ENCODE peak calls at places on chromosomes 3 and 15, in four cellular contexts. One of them, this sample, is unnamed.
A peak's percentile ranks its signal among the peaks of the same experiment; 100 is the strongest.

GRCh38 chr15:67927501-67928156 is 87.8 kb upstream of the RNU6-1 start:
- DNase-seq in OCI-LY7: no peak
- DNase-seq in Peyer's patch: peak; percentile 20
- DNase-seq in body of pancreas: peak; percentile 73
- DNase-seq in this sample: no peak

GRCh38 chr3:69671082-69671952 is 67.9 kb upstream of the MITF start:
- DNase-seq in OCI-LY7: peak; percentile 27
- DNase-seq in Peyer's patch: no peak
- DNase-seq in body of pancreas: peak; percentile 16
- DNase-seq in this sample: no peak

GRCh38 chr15:80798911-80799310 is 19.7 kb downstream of the CEMIP start:
- DNase-seq in OCI-LY7: no peak
- DNase-seq in Peyer's patch: no peak
- DNase-seq in body of pancreas: no peak
- DNase-seq in this sample: no peak

GRCh38 chr15:78422571-78423340 is 15.3 kb upstream of the IREB2 start:
- DNase-seq in OCI-LY7: peak; percentile 63
- DNase-seq in Peyer's patch: peak; percentile 44
- DNase-seq in body of pancreas: peak; percentile 65
- DNase-seq in this sample: peak; percentile 40

GRCh38 chr3:178392553-178392952 is 143.7 kb upstream of the KCNMB2 start:
- DNase-seq in OCI-LY7: no peak
- DNase-seq in Peyer's patch: no peak
- DNase-seq in body of pancreas: no peak
- DNase-seq in this sample: no peak

GRCh38 chr3:131388400-131388799 is 6.8 kb downstream of the NUDT16 start:
- DNase-seq in OCI-LY7: no peak
- DNase-seq in Peyer's patch: no peak
- DNase-seq in body of pancreas: no peak
- DNase-seq in this sample: no peak

GRCh38 chr3:18438586-18438985 is 13.4 kb upstream of the SATB1 start:
- DNase-seq in OCI-LY7: peak; percentile 33
- DNase-seq in Peyer's patch: peak; percentile 64
- DNase-seq in body of pancreas: no peak
- DNase-seq in this sample: peak; percentile 57

GRCh38 chr15:57146394-57147140 is 228.1 kb downstream of the TCF12 start:
- DNase-seq in OCI-LY7: peak; percentile 53
- DNase-seq in Peyer's patch: no peak
- DNase-seq in body of pancreas: no peak
- DNase-seq in this sample: no peak

GRCh38 chr3:100268986-100269385 is 8.2 kb downstream of the TBC1D23 start:
- DNase-seq in OCI-LY7: no peak
- DNase-seq in Peyer's patch: no peak
- DNase-seq in body of pancreas: no peak
- DNase-seq in this sample: no peak

GRCh38 chr3:195522254-195523023 is 20.7 kb downstream of the PPP1R2 start:
- DNase-seq in OCI-LY7: peak; percentile 60
- DNase-seq in Peyer's patch: no peak
- DNase-seq in body of pancreas: no peak
- DNase-seq in this sample: peak; percentile 57

GRCh38 chr3:164096352-164096751 is 981.9 kb downstream of the SI start:
- DNase-seq in OCI-LY7: no peak
- DNase-seq in Peyer's patch: no peak
- DNase-seq in body of pancreas: no peak
- DNase-seq in this sample: no peak

GRCh38 chr3:179563298-179563934 is 690 bp downstream of the ACTL6A start:
- DNase-seq in OCI-LY7: peak; percentile 81
- DNase-seq in Peyer's patch: peak; percentile 69
- DNase-seq in body of pancreas: peak; percentile 64
- DNase-seq in this sample: peak; percentile 54

GRCh38 chr3:127672429-127673190 is at the start of gene ABTB1:
- DNase-seq in OCI-LY7: peak; percentile 90
- DNase-seq in Peyer's patch: peak; percentile 91
- DNase-seq in body of pancreas: peak; percentile 90
- DNase-seq in this sample: peak; percentile 91

GRCh38 chr3:140187028-140187427 is 252.0 kb downstream of the CLSTN2 start:
- DNase-seq in OCI-LY7: no peak
- DNase-seq in Peyer's patch: no peak
- DNase-seq in body of pancreas: no peak
- DNase-seq in this sample: no peak

GRCh38 chr15:26126819-26127387 is 263.8 kb upstream of the ATP10A start:
- DNase-seq in OCI-LY7: no peak
- DNase-seq in Peyer's patch: no peak
- DNase-seq in body of pancreas: no peak
- DNase-seq in this sample: no peak

GRCh38 chr3:126850370-126851085 is 132.4 kb upstream of the PLXNA1 start:
- DNase-seq in OCI-LY7: no peak
- DNase-seq in Peyer's patch: no peak
- DNase-seq in body of pancreas: peak; percentile 46
- DNase-seq in this sample: no peak

GRCh38 chr15:83210619-83211018 is 3.0 kb upstream of the HDGFL3 start:
- DNase-seq in OCI-LY7: no peak
- DNase-seq in Peyer's patch: no peak
- DNase-seq in body of pancreas: peak; percentile 55
- DNase-seq in this sample: no peak

GRCh38 chr3:148074916-148075315 is 622.8 kb upstream of the AGTR1 start:
- DNase-seq in OCI-LY7: no peak
- DNase-seq in Peyer's patch: no peak
- DNase-seq in body of pancreas: no peak
- DNase-seq in this sample: no peak

GRCh38 chr3:101963902-101964362 is 114.6 kb downstream of the NFKBIZ start:
- DNase-seq in OCI-LY7: no peak
- DNase-seq in Peyer's patch: no peak
- DNase-seq in body of pancreas: no peak
- DNase-seq in this sample: peak; percentile 41

GRCh38 chr3:71512000-71512399 is 71.5 kb downstream of the FOXP1 start:
- DNase-seq in OCI-LY7: peak; percentile 77
- DNase-seq in Peyer's patch: peak; percentile 49
- DNase-seq in body of pancreas: no peak
- DNase-seq in this sample: peak; percentile 71

GRCh38 chr15:31160297-31160696 is 58.8 kb upstream of the TRPM1 start:
- DNase-seq in OCI-LY7: no peak
- DNase-seq in Peyer's patch: no peak
- DNase-seq in body of pancreas: no peak
- DNase-seq in this sample: no peak

GRCh38 chr15:31308185-31308639 is 18.4 kb upstream of the KLF13 start:
- DNase-seq in OCI-LY7: peak; percentile 87
- DNase-seq in Peyer's patch: no peak
- DNase-seq in body of pancreas: no peak
- DNase-seq in this sample: no peak

GRCh38 chr3:48623851-48624547 is 2.4 kb upstream of the TMEM89 start:
- DNase-seq in OCI-LY7: peak; percentile 37
- DNase-seq in Peyer's patch: no peak
- DNase-seq in body of pancreas: no peak
- DNase-seq in this sample: peak; percentile 27

GRCh38 chr3:129824926-129825541 is 68.5 kb downstream of the TMCC1 start:
- DNase-seq in OCI-LY7: peak; percentile 78
- DNase-seq in Peyer's patch: no peak
- DNase-seq in body of pancreas: peak; percentile 39
- DNase-seq in this sample: peak; percentile 52

GRCh38 chr3:31767920-31768319 is 213.1 kb downstream of the OSBPL10 start:
- DNase-seq in OCI-LY7: no peak
- DNase-seq in Peyer's patch: no peak
- DNase-seq in body of pancreas: no peak
- DNase-seq in this sample: no peak

GRCh38 chr3:196138464-196138863 is 56.6 kb upstream of the TFRC start:
- DNase-seq in OCI-LY7: no peak
- DNase-seq in Peyer's patch: no peak
- DNase-seq in body of pancreas: no peak
- DNase-seq in this sample: no peak

GRCh38 chr15:92636950-92637481 is 18.6 kb downstream of the FAM174B start:
- DNase-seq in OCI-LY7: no peak
- DNase-seq in Peyer's patch: peak; percentile 13
- DNase-seq in body of pancreas: peak; percentile 97
- DNase-seq in this sample: no peak

GRCh38 chr15:68277131-68277604 is 377 bp upstream of the FEM1B start:
- DNase-seq in OCI-LY7: no peak
- DNase-seq in Peyer's patch: no peak
- DNase-seq in body of pancreas: peak; percentile 26
- DNase-seq in this sample: no peak

GRCh38 chr3:53807117-53807521 is 39.1 kb downstream of the CHDH start:
- DNase-seq in OCI-LY7: no peak
- DNase-seq in Peyer's patch: no peak
- DNase-seq in body of pancreas: no peak
- DNase-seq in this sample: no peak

GRCh38 chr3:83523470-83524073 is 1435.2 kb upstream of the CADM2 start:
- DNase-seq in OCI-LY7: peak; percentile 57
- DNase-seq in Peyer's patch: no peak
- DNase-seq in body of pancreas: peak; percentile 51
- DNase-seq in this sample: no peak

GRCh38 chr15:85381850-85382751 is 1.7 kb downstream of the AKAP13 start:
- DNase-seq in OCI-LY7: peak; percentile 59
- DNase-seq in Peyer's patch: no peak
- DNase-seq in body of pancreas: no peak
- DNase-seq in this sample: no peak

GRCh38 chr15:61032600-61033286 is 196.4 kb downstream of the RORA start:
- DNase-seq in OCI-LY7: no peak
- DNase-seq in Peyer's patch: no peak
- DNase-seq in body of pancreas: no peak
- DNase-seq in this sample: no peak

GRCh38 chr3:160704006-160704405 is 27.0 kb downstream of the ARL14 start:
- DNase-seq in OCI-LY7: no peak
- DNase-seq in Peyer's patch: no peak
- DNase-seq in body of pancreas: no peak
- DNase-seq in this sample: no peak

GRCh38 chr3:108119398-108120109 is 28.7 kb upstream of the CD47 start:
- DNase-seq in OCI-LY7: no peak
- DNase-seq in Peyer's patch: no peak
- DNase-seq in body of pancreas: no peak
- DNase-seq in this sample: no peak

GRCh38 chr15:101560722-101561583 is 71.4 kb upstream of the PCSK6 start:
- DNase-seq in OCI-LY7: no peak
- DNase-seq in Peyer's patch: no peak
- DNase-seq in body of pancreas: no peak
- DNase-seq in this sample: no peak

GRCh38 chr15:36428102-36428845 is 151.2 kb upstream of the CDIN1 start:
- DNase-seq in OCI-LY7: no peak
- DNase-seq in Peyer's patch: no peak
- DNase-seq in body of pancreas: no peak
- DNase-seq in this sample: no peak

GRCh38 chr15:36430280-36430679 is 149.1 kb upstream of the CDIN1 start:
- DNase-seq in OCI-LY7: no peak
- DNase-seq in Peyer's patch: no peak
- DNase-seq in body of pancreas: no peak
- DNase-seq in this sample: no peak

GRCh38 chr15:36430721-36431265 is 148.6 kb upstream of the CDIN1 start:
- DNase-seq in OCI-LY7: no peak
- DNase-seq in Peyer's patch: no peak
- DNase-seq in body of pancreas: no peak
- DNase-seq in this sample: no peak

GRCh38 chr15:36432162-36432561 is 147.3 kb upstream of the CDIN1 start:
- DNase-seq in OCI-LY7: no peak
- DNase-seq in Peyer's patch: no peak
- DNase-seq in body of pancreas: no peak
- DNase-seq in this sample: no peak

DNA sequence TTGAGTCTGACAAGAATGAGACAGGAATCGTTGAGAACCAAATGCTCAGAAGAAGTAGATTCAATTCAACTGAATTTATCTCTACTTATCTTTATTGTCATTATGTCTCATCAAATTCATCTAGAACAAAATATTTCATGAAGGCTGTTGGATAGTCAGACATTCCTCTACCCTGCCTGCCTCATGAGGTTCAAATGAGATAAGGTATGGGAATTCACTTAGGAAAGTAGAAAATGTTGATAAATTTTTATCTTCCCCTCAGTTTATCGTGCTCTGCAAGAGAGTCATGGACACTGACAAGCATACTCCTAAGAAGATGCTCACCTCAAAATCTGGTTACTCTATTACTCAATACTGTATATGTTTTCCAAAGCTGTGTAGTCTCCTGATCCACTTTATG is 149.7 kb upstream of the CDIN1 start:
- DNase-seq in OCI-LY7: no peak
- DNase-seq in Peyer's patch: no peak
- DNase-seq in body of pancreas: no peak
- DNase-seq in this sample: no peak
- H3K4me1 ChIP-seq in OCI-LY7: no peaks in the 10 kb centered on the region
- H3K4me1 ChIP-seq in Peyer's patch: no peaks in the 10 kb centered on the region
- H3K4me1 ChIP-seq in body of pancreas: no peaks in the 10 kb centered on the region
- H3K4me1 ChIP-seq in this sample: no peaks in the 10 kb centered on the region

DNA sequence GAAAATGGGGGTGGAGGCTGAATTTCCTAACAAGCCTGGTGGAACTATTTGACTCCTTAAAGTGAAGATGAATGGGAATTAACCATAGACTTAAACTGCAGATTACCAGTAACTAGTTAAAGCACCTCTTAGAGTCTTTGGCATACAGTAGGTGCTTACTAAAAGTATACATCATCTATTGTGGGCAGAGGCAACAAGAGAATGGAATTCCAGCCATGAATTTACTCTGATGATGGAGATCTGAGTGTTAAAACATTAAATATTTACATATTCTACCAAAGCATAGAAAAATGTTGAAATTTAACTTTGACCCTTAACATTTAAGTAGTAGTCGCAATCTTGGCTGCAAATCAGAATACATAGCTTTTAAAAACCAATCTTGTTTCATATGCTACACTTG is 5.1 kb downstream of the UBA5 start:
- DNase-seq in OCI-LY7: no peak
- DNase-seq in Peyer's patch: no peak
- DNase-seq in body of pancreas: no peak
- DNase-seq in this sample: no peak
- H3K4me1 ChIP-seq in OCI-LY7: peaks cover 11% of the 10 kb centered on the region
- H3K4me1 ChIP-seq in Peyer's patch: peaks cover 28% of the 10 kb centered on the region
- H3K4me1 ChIP-seq in body of pancreas: peaks cover 72% of the 10 kb centered on the region
- H3K4me1 ChIP-seq in this sample: peaks cover 20% of the 10 kb centered on the region

DNA sequence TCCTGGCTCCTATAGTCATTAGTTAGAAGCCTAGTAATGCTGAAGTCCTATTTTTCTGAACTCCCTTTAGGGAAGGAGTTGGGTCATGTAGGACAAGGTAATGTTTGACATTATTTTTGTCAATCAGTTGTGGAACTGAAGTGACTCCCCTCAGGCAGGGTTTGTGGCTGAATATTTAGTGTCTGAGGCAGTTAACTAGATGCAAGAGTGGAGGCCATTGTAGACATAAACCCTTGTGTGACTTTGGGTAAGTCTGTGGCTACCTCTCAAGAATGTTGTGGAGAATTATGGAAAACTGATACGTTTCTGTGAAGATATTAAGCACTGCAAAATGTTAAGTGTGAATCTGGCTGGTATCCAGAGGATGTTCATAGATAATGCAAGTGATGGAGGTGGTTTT is 125.2 kb upstream of the PHLDB2 start:
- DNase-seq in OCI-LY7: no peak
- DNase-seq in Peyer's patch: no peak
- DNase-seq in body of pancreas: no peak
- DNase-seq in this sample: no peak
- H3K4me1 ChIP-seq in OCI-LY7: no peaks in the 10 kb centered on the region
- H3K4me1 ChIP-seq in Peyer's patch: no peaks in the 10 kb centered on the region
- H3K4me1 ChIP-seq in body of pancreas: peaks cover 59% of the 10 kb centered on the region
- H3K4me1 ChIP-seq in this sample: no peaks in the 10 kb centered on the region

DNA sequence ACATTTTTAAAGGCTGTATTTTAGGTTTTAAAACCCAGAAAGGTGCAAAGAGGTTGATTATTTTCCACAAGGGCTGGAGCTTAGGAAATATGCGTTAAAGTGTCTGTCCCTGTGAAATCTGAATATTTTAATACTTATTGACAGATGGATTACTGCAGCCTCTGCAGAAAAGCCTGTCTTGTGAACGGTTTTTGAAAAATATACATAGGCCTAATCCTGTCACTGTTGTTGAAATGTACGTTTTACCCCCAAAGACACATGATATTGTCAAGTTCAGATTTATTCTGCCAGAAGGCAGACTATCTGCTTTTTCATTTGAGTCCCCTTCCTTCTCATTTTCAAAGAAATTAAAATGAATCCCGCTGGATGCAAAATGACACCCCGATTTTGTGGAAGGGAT is 2.2 kb upstream of the BCL6 start:
- DNase-seq in OCI-LY7: peak; percentile 43
- DNase-seq in Peyer's patch: no peak
- DNase-seq in body of pancreas: no peak
- DNase-seq in this sample: no peak
- H3K4me1 ChIP-seq in OCI-LY7: peaks cover 54% of the 10 kb centered on the region
- H3K4me1 ChIP-seq in Peyer's patch: peaks cover 17% of the 10 kb centered on the region
- H3K4me1 ChIP-seq in body of pancreas: peaks cover 40% of the 10 kb centered on the region
- H3K4me1 ChIP-seq in this sample: peaks cover 52% of the 10 kb centered on the region

This sample was measured in CD4-positive, CD25-positive, alpha-beta regulatory T cell.